ENCODE peak calls at places on chromosomes 5 and 9, in seven cellular contexts. One of them, this sample, is unnamed.

GRCh38 chr9:71590362-71590761 is 178.0 kb downstream of the CEMIP2 start:
- DNase-seq in choroid plexus epithelial cell: no peak
- DNase-seq in astrocyte of the spinal cord: no peak
- DNase-seq in fibroblast of mammary gland: no peak
- DNase-seq in lower leg skin: no peak
- DNase-seq in IMR-90: no peak
- DNase-seq in HL-60: no peak
- DNase-seq in this sample: no peak

GRCh38 chr9:77915744-77916143 is 115.9 kb downstream of the GNAQ start:
- DNase-seq in HL-60: no peak
- DNase-seq in astrocyte of the spinal cord: no peak
- DNase-seq in choroid plexus epithelial cell: no peak
- DNase-seq in IMR-90: no peak
- DNase-seq in lower leg skin: no peak
- DNase-seq in fibroblast of mammary gland: no peak
- DNase-seq in this sample: no peak

GRCh38 chr9:1042466-1042865 is 7.7 kb upstream of the DMRT2 start:
- DNase-seq in IMR-90: no peak
- DNase-seq in lower leg skin: no peak
- DNase-seq in fibroblast of mammary gland: no peak
- DNase-seq in choroid plexus epithelial cell: no peak
- DNase-seq in astrocyte of the spinal cord: no peak
- DNase-seq in HL-60: no peak
- DNase-seq in this sample: peak

GRCh38 chr9:134127065-134127580 is 8.8 kb upstream of the WDR5 start:
- DNase-seq in astrocyte of the spinal cord: no peak
- DNase-seq in lower leg skin: no peak
- DNase-seq in fibroblast of mammary gland: no peak
- DNase-seq in choroid plexus epithelial cell: no peak
- DNase-seq in HL-60: no peak
- DNase-seq in IMR-90: no peak
- DNase-seq in this sample: no peak

GRCh38 chr5:401216-402034 is 41.6 kb upstream of the EXOC3 start:
- DNase-seq in HL-60: no peak
- DNase-seq in fibroblast of mammary gland: no peak
- DNase-seq in lower leg skin: peak
- DNase-seq in IMR-90: no peak
- DNase-seq in astrocyte of the spinal cord: no peak
- DNase-seq in choroid plexus epithelial cell: no peak
- DNase-seq in this sample: no peak

GRCh38 chr9:137366891-137367381 is 56.0 kb downstream of the EXD3 start:
- DNase-seq in HL-60: no peak
- DNase-seq in choroid plexus epithelial cell: no peak
- DNase-seq in astrocyte of the spinal cord: no peak
- DNase-seq in fibroblast of mammary gland: no peak
- DNase-seq in lower leg skin: no peak
- DNase-seq in IMR-90: no peak
- DNase-seq in this sample: no peak

GRCh38 chr9:105191508-105192118 is 52.8 kb upstream of the SLC44A1 start:
- DNase-seq in fibroblast of mammary gland: peak
- DNase-seq in astrocyte of the spinal cord: peak
- DNase-seq in choroid plexus epithelial cell: peak
- DNase-seq in lower leg skin: peak
- DNase-seq in IMR-90: no peak
- DNase-seq in HL-60: peak
- DNase-seq in this sample: no peak

GRCh38 chr9:106534800-106535199 is 328.2 kb upstream of the ZNF462 start:
- DNase-seq in fibroblast of mammary gland: no peak
- DNase-seq in choroid plexus epithelial cell: no peak
- DNase-seq in HL-60: no peak
- DNase-seq in astrocyte of the spinal cord: no peak
- DNase-seq in lower leg skin: no peak
- DNase-seq in IMR-90: no peak
- DNase-seq in this sample: no peak

GRCh38 chr9:107422189-107422802 is 67.3 kb downstream of the KLF4 start:
- DNase-seq in choroid plexus epithelial cell: peak
- DNase-seq in lower leg skin: peak
- DNase-seq in fibroblast of mammary gland: peak
- DNase-seq in HL-60: peak
- DNase-seq in astrocyte of the spinal cord: peak
- DNase-seq in IMR-90: peak
- DNase-seq in this sample: peak

GRCh38 chr5:39219433-39219832 is at the start of gene FYB1:
- DNase-seq in IMR-90: no peak
- DNase-seq in HL-60: peak
- DNase-seq in astrocyte of the spinal cord: no peak
- DNase-seq in fibroblast of mammary gland: peak
- DNase-seq in choroid plexus epithelial cell: no peak
- DNase-seq in lower leg skin: peak
- DNase-seq in this sample: peak

DNA sequence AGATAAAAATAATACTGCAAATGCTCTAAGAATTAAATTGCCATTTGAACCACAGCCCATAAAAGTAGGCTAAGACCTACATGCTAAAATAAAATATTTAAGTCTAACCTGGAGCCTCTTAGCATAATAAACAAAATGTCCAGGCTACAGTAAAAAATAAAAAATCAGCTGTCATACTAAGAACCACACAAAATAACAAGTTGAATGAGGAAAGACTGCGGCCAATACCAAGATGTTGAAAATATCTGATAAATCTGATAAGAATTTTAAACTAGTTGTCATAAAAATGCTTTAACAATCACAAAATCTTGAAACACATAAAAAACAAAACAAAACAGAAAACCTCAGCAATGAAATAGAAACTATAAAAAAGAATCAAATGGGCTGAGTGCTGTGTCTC is 336.9 kb upstream of the MSX2 start:
- DNase-seq in lower leg skin: no peak
- DNase-seq in astrocyte of the spinal cord: no peak
- DNase-seq in fibroblast of mammary gland: no peak
- DNase-seq in choroid plexus epithelial cell: no peak
- DNase-seq in IMR-90: no peak
- DNase-seq in HL-60: no peak
- DNase-seq in this sample: no peak
- H3K4me3 ChIP-seq in lower leg skin: no peak
- H3K4me3 ChIP-seq in astrocyte of the spinal cord: no peak
- H3K4me3 ChIP-seq in fibroblast of mammary gland: no peak
- H3K4me3 ChIP-seq in choroid plexus epithelial cell: no peak
- H3K4me3 ChIP-seq in IMR-90: no peak
- H3K4me3 ChIP-seq in HL-60: no peak
- H3K4me3 ChIP-seq in this sample: no peak

GRCh38 chr5:96692436-96692835 is 30.3 kb downstream of the CAST start:
- DNase-seq in fibroblast of mammary gland: peak
- DNase-seq in HL-60: peak
- DNase-seq in IMR-90: peak
- DNase-seq in lower leg skin: no peak
- DNase-seq in choroid plexus epithelial cell: peak
- DNase-seq in astrocyte of the spinal cord: peak
- DNase-seq in this sample: peak

GRCh38 chr5:96690906-96691305 is 28.7 kb downstream of the CAST start:
- DNase-seq in fibroblast of mammary gland: no peak
- DNase-seq in lower leg skin: no peak
- DNase-seq in choroid plexus epithelial cell: no peak
- DNase-seq in astrocyte of the spinal cord: no peak
- DNase-seq in IMR-90: no peak
- DNase-seq in HL-60: no peak
- DNase-seq in this sample: no peak

GRCh38 chr5:96687080-96687479 is 24.9 kb downstream of the CAST start:
- DNase-seq in astrocyte of the spinal cord: no peak
- DNase-seq in fibroblast of mammary gland: no peak
- DNase-seq in HL-60: no peak
- DNase-seq in lower leg skin: no peak
- DNase-seq in choroid plexus epithelial cell: no peak
- DNase-seq in IMR-90: no peak
- DNase-seq in this sample: no peak

GRCh38 chr5:96687812-96688453 is 25.8 kb downstream of the CAST start:
- DNase-seq in HL-60: peak
- DNase-seq in IMR-90: peak
- DNase-seq in choroid plexus epithelial cell: peak
- DNase-seq in astrocyte of the spinal cord: peak
- DNase-seq in fibroblast of mammary gland: peak
- DNase-seq in lower leg skin: no peak
- DNase-seq in this sample: peak

DNA sequence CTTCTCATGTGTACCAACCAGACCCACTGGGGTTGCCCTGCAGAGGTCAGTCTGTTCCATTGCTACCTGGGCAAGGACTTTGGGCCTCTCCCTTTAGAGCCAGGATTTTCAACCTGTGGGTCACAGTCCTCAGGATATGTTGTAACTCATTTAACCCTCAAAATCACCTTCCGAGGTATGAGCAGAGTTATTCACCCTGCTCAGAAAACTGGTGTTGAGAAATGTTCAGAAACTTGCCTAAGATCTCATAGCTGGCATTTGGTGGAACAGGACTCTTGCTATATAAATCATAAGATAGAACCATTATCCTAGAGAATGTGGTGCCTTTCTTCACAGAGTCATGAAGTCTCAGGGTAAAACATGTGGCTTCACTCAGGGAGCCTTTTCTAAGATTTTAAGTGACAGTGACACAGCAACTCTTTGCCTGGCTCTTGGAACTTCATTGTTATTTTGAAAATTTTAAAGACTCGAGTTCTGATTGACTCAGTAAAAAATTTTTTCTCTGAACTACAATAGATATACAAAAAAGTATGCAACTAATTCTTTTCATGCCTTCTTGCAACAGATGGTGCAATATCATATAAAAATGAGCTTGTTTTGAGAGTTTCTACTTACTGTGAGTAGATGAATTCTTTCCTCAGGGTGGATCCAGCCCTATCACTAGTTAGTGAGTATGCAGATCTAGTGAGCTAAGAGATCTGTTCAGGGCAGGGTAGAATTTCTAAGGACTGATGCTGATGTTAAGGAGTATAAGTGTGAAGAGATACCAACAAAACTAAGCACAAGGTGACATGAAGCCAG is 29.5 kb downstream of the CAST start:
- DNase-seq in HL-60: no peak
- DNase-seq in astrocyte of the spinal cord: no peak
- DNase-seq in lower leg skin: no peak
- DNase-seq in IMR-90: peak
- DNase-seq in choroid plexus epithelial cell: peak
- DNase-seq in fibroblast of mammary gland: no peak
- DNase-seq in this sample: peak
- TF ChIP-seq CTCF in HL-60: no peak
- TF ChIP-seq CTCF in astrocyte of the spinal cord: no peak
- TF ChIP-seq CTCF in lower leg skin: no peak
- TF ChIP-seq CTCF in IMR-90: no peak
- TF ChIP-seq CTCF in choroid plexus epithelial cell: no peak
- TF ChIP-seq CTCF in fibroblast of mammary gland: no peak
- TF ChIP-seq CTCF in this sample: no peak

DNA sequence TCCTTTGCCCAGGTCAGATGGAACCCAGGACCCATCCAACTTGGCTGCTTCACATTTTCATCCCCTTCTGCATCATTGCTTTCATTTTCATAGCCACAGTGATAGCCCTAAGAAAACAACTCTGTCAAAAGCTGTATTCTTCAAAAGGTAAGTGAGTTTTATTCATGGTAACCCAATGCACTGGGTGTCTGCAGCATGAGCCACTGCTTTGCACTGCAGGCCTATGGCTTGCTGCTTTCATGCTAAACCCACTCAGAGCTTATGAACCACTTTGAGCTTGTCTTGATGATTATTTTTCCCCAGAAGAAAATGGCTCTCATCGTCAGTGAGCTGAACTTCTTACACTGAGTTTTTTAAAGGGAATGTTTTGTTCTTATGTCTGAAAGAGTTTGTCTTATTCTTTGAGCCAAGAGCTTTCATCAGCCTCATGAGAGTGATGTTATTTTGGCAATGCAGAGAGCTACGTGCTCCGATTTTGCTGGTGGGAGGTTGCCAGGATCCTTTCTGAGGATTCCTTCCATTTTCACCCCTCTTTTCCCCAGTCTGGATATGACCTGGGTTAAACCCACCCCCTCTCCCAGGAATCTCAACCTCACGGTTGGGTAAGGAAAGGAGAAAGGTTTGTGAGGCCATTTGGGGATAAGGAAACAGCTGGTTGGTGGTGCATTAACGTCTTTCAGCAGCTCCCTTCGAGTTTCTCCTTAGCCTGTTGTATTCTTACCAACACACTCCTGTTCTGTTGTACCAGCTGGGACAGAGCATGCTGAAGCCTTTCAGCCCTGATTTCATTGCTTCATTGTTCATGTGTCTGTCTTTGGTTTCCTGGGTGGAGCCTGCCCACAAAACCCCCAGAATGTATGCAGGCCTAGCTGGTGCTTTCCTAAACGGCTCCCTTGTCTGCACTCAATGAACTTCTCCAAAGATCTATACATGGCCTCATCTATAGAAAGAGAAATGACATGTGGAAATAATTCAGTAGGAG is 47.6 kb downstream of the PDCD1LG2 start:
- DNase-seq in lower leg skin: peak
- DNase-seq in astrocyte of the spinal cord: peak
- DNase-seq in HL-60: peak
- DNase-seq in IMR-90: no peak
- DNase-seq in choroid plexus epithelial cell: no peak
- DNase-seq in fibroblast of mammary gland: no peak
- DNase-seq in this sample: no peak
- H3K4me3 ChIP-seq in lower leg skin: no peak
- H3K4me3 ChIP-seq in astrocyte of the spinal cord: no peak
- H3K4me3 ChIP-seq in HL-60: no peak
- H3K4me3 ChIP-seq in IMR-90: no peak
- H3K4me3 ChIP-seq in choroid plexus epithelial cell: no peak
- H3K4me3 ChIP-seq in fibroblast of mammary gland: no peak
- H3K4me3 ChIP-seq in this sample: no peak

GRCh38 chr5:133405275-133406034 is 206.9 kb downstream of the FSTL4 start:
- DNase-seq in lower leg skin: no peak
- DNase-seq in HL-60: no peak
- DNase-seq in IMR-90: no peak
- DNase-seq in astrocyte of the spinal cord: no peak
- DNase-seq in fibroblast of mammary gland: no peak
- DNase-seq in choroid plexus epithelial cell: no peak
- DNase-seq in this sample: no peak

GRCh38 chr5:133403741-133404364 is 208.5 kb downstream of the FSTL4 start:
- DNase-seq in IMR-90: no peak
- DNase-seq in lower leg skin: no peak
- DNase-seq in choroid plexus epithelial cell: no peak
- DNase-seq in fibroblast of mammary gland: no peak
- DNase-seq in astrocyte of the spinal cord: no peak
- DNase-seq in HL-60: no peak
- DNase-seq in this sample: no peak

GRCh38 chr5:133402781-133403180 is 209.6 kb downstream of the FSTL4 start:
- DNase-seq in choroid plexus epithelial cell: no peak
- DNase-seq in fibroblast of mammary gland: no peak
- DNase-seq in lower leg skin: no peak
- DNase-seq in IMR-90: no peak
- DNase-seq in astrocyte of the spinal cord: no peak
- DNase-seq in HL-60: no peak
- DNase-seq in this sample: no peak

GRCh38 chr5:133406208-133406607 is 206.1 kb downstream of the FSTL4 start:
- DNase-seq in choroid plexus epithelial cell: no peak
- DNase-seq in fibroblast of mammary gland: no peak
- DNase-seq in HL-60: no peak
- DNase-seq in lower leg skin: no peak
- DNase-seq in IMR-90: no peak
- DNase-seq in astrocyte of the spinal cord: no peak
- DNase-seq in this sample: no peak

DNA sequence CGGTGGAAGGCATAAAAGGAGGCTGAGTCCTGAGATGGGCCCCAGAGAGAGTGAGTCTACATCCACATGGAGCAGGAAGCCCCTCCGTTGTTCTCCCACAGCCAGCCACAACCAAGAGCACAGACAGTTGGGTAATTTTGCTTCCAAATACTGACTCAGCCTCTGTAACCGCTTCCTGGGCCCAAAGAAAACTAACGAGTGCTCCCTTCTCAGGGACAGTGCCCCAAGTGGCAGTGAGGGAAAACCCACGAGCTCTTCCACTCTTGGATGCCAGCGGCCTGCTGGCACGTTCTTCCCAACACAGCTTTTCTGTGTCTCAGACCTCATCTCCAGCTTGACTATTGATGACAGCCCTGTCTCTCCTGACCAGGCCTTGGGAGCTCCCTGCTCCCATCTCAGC is 207.6 kb downstream of the FSTL4 start:
- DNase-seq in IMR-90: no peak
- DNase-seq in lower leg skin: no peak
- DNase-seq in choroid plexus epithelial cell: no peak
- DNase-seq in astrocyte of the spinal cord: no peak
- DNase-seq in fibroblast of mammary gland: peak
- DNase-seq in HL-60: no peak
- DNase-seq in this sample: no peak
- TF ChIP-seq CTCF in IMR-90: no peak
- TF ChIP-seq CTCF in lower leg skin: no peak
- TF ChIP-seq CTCF in choroid plexus epithelial cell: peak
- TF ChIP-seq CTCF in astrocyte of the spinal cord: no peak
- TF ChIP-seq CTCF in fibroblast of mammary gland: peak
- TF ChIP-seq CTCF in HL-60: no peak
- TF ChIP-seq CTCF in this sample: no peak